ENCODE peak calls at places on chromosomes 4 and X, in six cellular contexts. O is amniotic stem cell; B is mammary epithelial cell; W is activated T-helper 1 cell treated with anti-CD3 and anti-CD28 coated beads, Interleukin-2, amount 50 U/mL, for 16 hours; P is HT-29; E is lower leg skin. V is an unnamed sample.

GRCh38 chr4:18645356-18645755 is 623.8 kb upstream of the LCORL start:
- DNase-seq in O (no peak), B (no peak), W (no peak), P (no peak), E (no peak), V (no peak)

GRCh38 chr4:7051144-7051495 is 7.9 kb downstream of the TADA2B start:
- DNase-seq in O (no peak), B (no peak), W (no peak), P (no peak), E (no peak), V (no peak)

GRCh38 chr4:147428583-147428982 is 52.3 kb upstream of the EDNRA start:
- DNase-seq in O (no peak), B (no peak), W (no peak), P (no peak), E (no peak), V (no peak)

GRCh38 chrX:78066110-78066509 is 37.9 kb upstream of the PGK1 start:
- DNase-seq in O (no peak), B (no peak), W (no peak), P (no peak), E (no peak), V (no peak)

GRCh38 chr4:121642292-121642691 is 54.5 kb downstream of the ANXA5 start:
- DNase-seq in O (no peak), B (no peak), W (no peak), P (no peak), E (no peak), V (no peak)

GRCh38 chr4:99341426-99341825 is 11.1 kb downstream of the ADH1C start:
- DNase-seq in O (no peak), B (no peak), W (no peak), P (no peak), E (no peak), V (no peak)

GRCh38 chrX:44306336-44306735 is 37.1 kb downstream of the EFHC2 start:
- DNase-seq in O (no peak), B (peak; percentile 20), W (no peak), P (peak; percentile 75), E (no peak), V (no peak)

GRCh38 chr4:77449996-77450395 is 155.6 kb upstream of the CXCL13 start:
- DNase-seq in O (no peak), B (no peak), W (no peak), P (no peak), E (no peak), V (no peak)

GRCh38 chr4:29277381-29277780 is 1442.8 kb upstream of the PCDH7 start:
- DNase-seq in O (peak; percentile 3), B (peak; percentile 60), W (no peak), P (no peak), E (no peak), V (no peak)

GRCh38 chr4:121380448-121381147 is at the start of gene QRFPR:
- DNase-seq in O (no peak), B (peak; percentile 71), W (no peak), P (no peak), E (no peak), V (no peak)

GRCh38 chr4:137432431-137432830 is 99.9 kb downstream of the PCDH18 start:
- DNase-seq in O (no peak), B (no peak), W (no peak), P (no peak), E (no peak), V (no peak)

GRCh38 chr4:81807927-81808672 is 336.4 kb upstream of the RASGEF1B start:
- DNase-seq in O (no peak), B (peak; percentile 50), W (no peak), P (no peak), E (no peak), V (no peak)

GRCh38 chr4:98664959-98665358 is 6.5 kb upstream of the TSPAN5 start:
- DNase-seq in O (no peak), B (no peak), W (no peak), P (no peak), E (no peak), V (no peak)